ENCODE peak calls at places on chromosome 22, in seven cellular contexts. L is heart left ventricle, Q is GM23338, M is SK-MEL-5, E is NCI-H1105 treated with DMSO at 0.1 percent for 48 hours, G is left lobe of liver, Y is HCT116. U is an unnamed sample.

GRCh38 chr22:26573026-26573662 is 16.8 kb downstream of the TPST2 start:
- DNase-seq in L (peak), Q (no peak), M (no peak), E (no peak), G (no peak), Y (no peak), U (peak)

GRCh38 chr22:26670459-26670858 is 13.1 kb downstream of the MIAT start:
- DNase-seq in L (no peak), Q (no peak), M (no peak), E (no peak), G (no peak), Y (no peak), U (no peak)

GRCh38 chr22:42766860-42767259 is 46.2 kb upstream of the A4GALT start:
- DNase-seq in L (peak), Q (no peak), M (no peak), E (no peak), G (no peak), Y (no peak), U (no peak)

GRCh38 chr22:22929381-22930221 is 42.0 kb downstream of the IGLL5 start:
- DNase-seq in L (peak), Q (no peak), M (no peak), E (no peak), G (no peak), Y (no peak), U (no peak)

GRCh38 chr22:38674888-38675287 is 6.9 kb upstream of the TOMM22 start:
- DNase-seq in L (no peak), Q (no peak), M (no peak), E (no peak), G (no peak), Y (no peak), U (no peak)

GRCh38 chr22:27959335-27960090 is 40.5 kb upstream of the PITPNB start:
- DNase-seq in L (no peak), Q (no peak), M (peak), E (no peak), G (peak), Y (no peak), U (no peak)

GRCh38 chr22:31497148-31497938 is 1.0 kb downstream of the SFI1 start:
- DNase-seq in L (no peak), Q (no peak), M (no peak), E (no peak), G (no peak), Y (no peak), U (no peak)

GRCh38 chr22:30399718-30400117 is 2.9 kb downstream of the SEC14L2 start:
- DNase-seq in L (no peak), Q (no peak), M (no peak), E (no peak), G (no peak), Y (no peak), U (no peak)

GRCh38 chr22:33519974-33520903 is 400.0 kb downstream of the LARGE1 start:
- DNase-seq in L (no peak), Q (no peak), M (no peak), E (no peak), G (no peak), Y (no peak), U (no peak)

GRCh38 chr22:37060801-37061610 is 9.5 kb downstream of the KCTD17 start:
- DNase-seq in L (no peak), Q (no peak), M (no peak), E (peak), G (no peak), Y (no peak), U (no peak)

GRCh38 chr22:30396871-30397655 is at the start of gene SEC14L2:
- DNase-seq in L (peak), Q (peak), M (peak), E (peak), G (peak), Y (peak), U (peak)

GRCh38 chr22:46807458-46807857 is 45.0 kb downstream of the TBC1D22A start:
- DNase-seq in L (no peak), Q (no peak), M (no peak), E (no peak), G (no peak), Y (no peak), U (no peak)